ENCODE peak calls at places on chromosomes 7 and 10, in nine cellular contexts. X is cardiac fibroblast; R is neural progenitor cell; F is NCI-H1694 treated with DMSO at 0.1 percent for 48 hours; O is CD8-positive, alpha-beta memory T cell; C is tibial nerve; U is CD4-positive, alpha-beta memory T cell; Y is brain pericyte; M is brain microvascular endothelial cell. G is an unnamed sample.

GRCh38 chr7:134546903-134547737 is 1.8 kb upstream of the AKR1B15 start:
- DNase-seq in R (peak; percentile 77), O (peak; percentile 73), X (peak; percentile 66), M (no peak), U (peak; percentile 53), F (peak; percentile 80), Y (peak; percentile 41), C (peak; percentile 80), G (peak; percentile 57)

GRCh38 chr10:95445223-95445836 is 115.8 kb downstream of the SORBS1 start:
- DNase-seq in X (peak; percentile 85), R (no peak), Y (no peak), F (no peak), U (no peak), O (no peak), M (peak; percentile 61), C (peak; percentile 63), G (peak; percentile 86)

GRCh38 chr7:122528879-122529481 is 169.9 kb downstream of the RNF133 start:
- DNase-seq in Y (no peak), F (peak; percentile 75), R (peak; percentile 73), O (no peak), U (no peak), X (peak; percentile 67), M (no peak), C (no peak), G (no peak)

GRCh38 chr10:71436268-71436922 is 39.7 kb downstream of the CDH23 start:
- DNase-seq in X (peak; percentile 5), R (no peak), C (no peak), F (peak; percentile 43), U (no peak), M (no peak), O (no peak), Y (no peak), G (no peak)

GRCh38 chr7:113085781-113086390 is 741 bp downstream of the GPR85 start:
- DNase-seq in O (no peak), Y (no peak), U (no peak), R (peak; percentile 17), C (no peak), F (peak; percentile 43), X (no peak), M (no peak), G (no peak)

GRCh38 chr7:93601363-93601762 is 26.8 kb upstream of the CALCR start:
- DNase-seq in M (no peak), Y (no peak), R (peak; percentile 13), X (no peak), U (no peak), F (peak; percentile 20), O (no peak), C (no peak), G (no peak)

GRCh38 chr10:19654576-19654975 is 161.7 kb upstream of the PLXDC2 start:
- DNase-seq in Y (no peak), R (no peak), M (peak; percentile 76), O (no peak), C (no peak), U (no peak), X (peak; percentile 65), F (no peak), G (no peak)

GRCh38 chr10:71965623-71966022 is 1.4 kb downstream of the CHST3 start:
- DNase-seq in M (no peak), F (no peak), U (no peak), Y (no peak), X (no peak), C (no peak), O (no peak), R (no peak), G (no peak)

GRCh38 chr10:20993387-20994170 is 96.5 kb upstream of the NEBL start:
- DNase-seq in O (no peak), X (no peak), U (no peak), Y (peak; percentile 59), R (no peak), C (no peak), F (no peak), M (peak; percentile 72), G (no peak)